ENCODE peak calls at places on chromosomes 16 and 17, in eight cellular contexts. R is mucosa of descending colon; T is heart left ventricle; G is adrenal gland; F is psoas muscle; O is CD8-positive, alpha-beta memory T cell; P is IMR-90; Q is effector memory CD4-positive, alpha-beta T cell. S is an unnamed sample. For H3K36me3 and H3K9me3, the result is how much of the 10 kb centered on the place peaks cover.

GRCh38 chr17:61448042-61448441 is 4.2 kb upstream of the TBX4 start:
- DNase-seq in R (no peak), T (no peak), G (no peak), F (no peak), O (no peak), P (no peak), Q (no peak), S (no peak)

GRCh38 chr17:44892250-44892649 is 7.0 kb downstream of the EFTUD2 start:
- DNase-seq in R (no peak), T (no peak), G (no peak), F (no peak), O (no peak), P (no peak), Q (no peak), S (no peak)

GRCh38 chr17:78329263-78330059 is 30.4 kb downstream of the SOCS3 start:
- DNase-seq in R (no peak), T (peak), G (no peak), F (no peak), O (no peak), P (peak), Q (peak), S (no peak)

GRCh38 chr17:77002103-77003045 is 134.2 kb downstream of the MGAT5B start:
- DNase-seq in R (no peak), T (no peak), G (no peak), F (no peak), O (no peak), P (peak), Q (no peak), S (no peak)

GRCh38 chr16:30472328-30472942 is at the start of gene ITGAL:
- DNase-seq in R (peak), T (peak), G (peak), F (peak), O (peak), P (no peak), Q (peak), S (peak)

GRCh38 chr16:30756781-30757100 is 5.1 kb downstream of the CFAP119 start:
- DNase-seq in R (peak), T (no peak), G (peak), F (no peak), O (no peak), P (no peak), Q (no peak), S (no peak)

GRCh38 chr16:22318690-22319358 is 21.6 kb downstream of the POLR3E start:
- DNase-seq in R (no peak), T (no peak), G (peak), F (no peak), O (peak), P (peak), Q (peak), S (peak)

GRCh38 chr16:50311134-50311528 is 44.8 kb downstream of the ADCY7 start:
- DNase-seq in R (no peak), T (no peak), G (peak), F (no peak), O (no peak), P (no peak), Q (no peak), S (peak)

GRCh38 chr16:9797306-9797705 is 384.9 kb downstream of the GRIN2A start:
- DNase-seq in R (no peak), T (no peak), G (no peak), F (no peak), O (no peak), P (no peak), Q (no peak), S (peak)

GRCh38 chr16:90035902-90036301 is 16.6 kb upstream of the DBNDD1 start:
- DNase-seq in R (no peak), T (no peak), G (no peak), F (no peak), O (no peak), P (no peak), Q (no peak), S (no peak)

GRCh38 chr17:46053911-46054534 is 55.0 kb downstream of the STH start:
- DNase-seq in R (no peak), T (no peak), G (no peak), F (no peak), O (no peak), P (peak), Q (no peak), S (no peak)

GRCh38 chr17:46059457-46059856 is 60.4 kb downstream of the STH start:
- DNase-seq in R (no peak), T (no peak), G (no peak), F (no peak), O (no peak), P (no peak), Q (no peak), S (no peak)

GRCh38 chr17:46060461-46060860 is 61.4 kb downstream of the STH start:
- DNase-seq in R (no peak), T (no peak), G (no peak), F (no peak), O (no peak), P (no peak), Q (no peak), S (no peak)

GRCh38 chr17:46057366-46057765 is 58.3 kb downstream of the STH start:
- DNase-seq in R (no peak), T (no peak), G (no peak), F (no peak), O (no peak), P (no peak), Q (no peak), S (no peak)

GRCh38 chr17:46056800-46057304 is 57.8 kb downstream of the STH start:
- DNase-seq in R (no peak), T (no peak), G (no peak), F (no peak), O (no peak), P (peak), Q (no peak), S (no peak)
- H3K36me3 ChIP-seq in R (under half), T (under half), G (under half), F (under half), O (under half), P (under half), Q (under half), S (under half)

GRCh38 chr17:42783062-42783777 is 2.8 kb downstream of the WNK4 start:
- DNase-seq in R (no peak), T (no peak), G (no peak), F (no peak), O (no peak), P (peak), Q (no peak), S (no peak)
- H3K4me3 ChIP-seq in R (no peak), T (no peak), G (no peak), F (no peak), O (no peak), P (no peak), Q (no peak), S (no peak)

DNA sequence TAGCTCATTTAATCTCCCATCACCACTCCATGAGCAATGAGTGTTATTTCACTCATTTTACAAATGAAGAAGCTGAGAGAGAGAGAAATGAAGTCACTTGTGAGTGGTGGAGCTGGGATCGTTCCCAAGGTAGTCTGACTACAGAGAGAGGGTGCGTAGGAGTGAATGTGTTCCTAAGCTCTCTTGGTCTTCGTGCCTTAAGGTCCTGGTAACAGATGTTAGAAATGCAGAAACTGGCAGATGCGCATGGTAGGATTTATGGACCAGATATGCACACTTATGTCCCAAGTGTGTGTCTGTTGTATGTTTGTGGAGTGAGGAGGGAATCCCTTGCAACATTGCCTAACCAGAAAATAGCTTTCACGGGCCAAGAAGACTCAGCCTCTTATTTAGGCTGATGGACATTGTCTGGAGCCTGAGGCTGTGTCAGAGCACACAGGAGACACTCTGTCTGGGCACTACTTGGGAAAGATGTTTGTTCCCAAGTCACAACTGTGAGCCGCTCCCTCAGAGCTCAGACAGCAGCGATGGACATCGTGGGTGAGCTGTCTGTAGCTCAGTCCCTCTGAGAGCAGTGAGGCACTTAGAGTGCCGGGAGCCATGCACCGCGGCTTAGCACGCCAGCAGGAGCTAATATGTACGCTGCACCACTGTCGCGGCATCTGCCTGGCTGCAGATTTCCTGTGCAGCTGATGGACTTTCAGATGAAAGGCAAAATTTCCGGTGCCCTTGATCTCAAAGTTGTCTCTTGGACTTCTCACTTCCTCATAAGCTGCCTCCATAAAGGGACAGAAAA is 93.0 kb upstream of the ZNF469 start:
- DNase-seq in R (no peak), T (no peak), G (no peak), F (no peak), O (no peak), P (no peak), Q (no peak), S (no peak)
- H3K9me3 ChIP-seq in R (under half), T (under half), G (under half), F (under half), O (under half), P (under half), Q (under half), S (under half)

DNA sequence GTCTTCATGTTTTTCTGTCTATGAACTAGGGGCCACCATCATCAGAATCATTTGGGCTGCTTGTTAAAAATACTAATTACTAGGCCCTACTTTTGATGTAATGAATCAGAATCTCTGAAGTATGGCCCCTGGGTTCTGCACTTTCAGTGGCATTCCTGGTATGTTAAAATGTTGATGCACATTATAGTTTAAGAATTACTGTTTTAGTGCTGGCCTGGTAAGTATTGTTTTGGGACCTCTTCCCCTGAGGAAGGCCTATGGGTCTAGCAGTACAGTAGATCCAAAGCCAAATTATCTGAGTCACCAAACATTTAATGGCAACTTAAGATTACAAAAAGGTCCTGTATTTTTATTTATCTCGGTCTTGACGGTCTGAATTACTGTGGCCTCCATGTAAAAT is 58.8 kb downstream of the AP2B1 start:
- DNase-seq in R (no peak), T (no peak), G (no peak), F (no peak), O (no peak), P (peak), Q (no peak), S (no peak)
- H3K36me3 ChIP-seq in R (under half), T (under half), G (under half), F (under half), O (under half), P (under half), Q (half or more), S (under half)

GRCh38 chr17:6913608-6914443 is 82.0 kb upstream of the ALOX12 start:
- DNase-seq in R (no peak), T (peak), G (peak), F (peak), O (peak), P (peak), Q (peak), S (peak)
- H3K4me3 ChIP-seq in R (no peak), T (no peak), G (no peak), F (peak), O (peak), P (no peak), Q (no peak), S (no peak)